ENCODE peak calls at places on chromosome 22, in six cellular contexts. One of them, this sample, is unnamed.

GRCh38 chr22:22210375-22210774 is 34.2 kb upstream of the VPREB1 start:
- DNase-seq in progenitor cell of endocrine pancreas: no peak
- DNase-seq in A673: no peak
- DNase-seq in neural crest cell: no peak
- DNase-seq in Caco-2: no peak
- DNase-seq in GM13977: peak; percentile 80
- DNase-seq in this sample: no peak

GRCh38 chr22:22855617-22856308 is 31.9 kb upstream of the IGLL5 start:
- DNase-seq in GM13977: peak; percentile 32
- DNase-seq in progenitor cell of endocrine pancreas: peak; percentile 36
- DNase-seq in A673: peak; percentile 45
- DNase-seq in Caco-2: peak; percentile 57
- DNase-seq in neural crest cell: peak; percentile 25
- DNase-seq in this sample: no peak

GRCh38 chr22:19604711-19605268 is 80.6 kb upstream of the CLDN5 start:
- DNase-seq in neural crest cell: no peak
- DNase-seq in A673: no peak
- DNase-seq in progenitor cell of endocrine pancreas: no peak
- DNase-seq in GM13977: no peak
- DNase-seq in Caco-2: no peak
- DNase-seq in this sample: no peak

GRCh38 chr22:41725510-41726110 is 26.3 kb downstream of the MEI1 start:
- DNase-seq in GM13977: no peak
- DNase-seq in progenitor cell of endocrine pancreas: no peak
- DNase-seq in Caco-2: peak; percentile 34
- DNase-seq in neural crest cell: no peak
- DNase-seq in A673: no peak
- DNase-seq in this sample: no peak

GRCh38 chr22:41535244-41535643 is 9.0 kb downstream of the POLR3H start:
- DNase-seq in A673: peak; percentile 40
- DNase-seq in GM13977: no peak
- DNase-seq in neural crest cell: no peak
- DNase-seq in Caco-2: peak; percentile 46
- DNase-seq in progenitor cell of endocrine pancreas: no peak
- DNase-seq in this sample: no peak

GRCh38 chr22:18021431-18021830 is 2.9 kb downstream of the MICAL3 start:
- DNase-seq in neural crest cell: no peak
- DNase-seq in A673: no peak
- DNase-seq in Caco-2: no peak
- DNase-seq in GM13977: no peak
- DNase-seq in progenitor cell of endocrine pancreas: no peak
- DNase-seq in this sample: no peak

GRCh38 chr22:30238661-30239420 is 7.7 kb downstream of the LIF start:
- DNase-seq in progenitor cell of endocrine pancreas: no peak
- DNase-seq in neural crest cell: no peak
- DNase-seq in Caco-2: peak; percentile 54
- DNase-seq in A673: no peak
- DNase-seq in GM13977: no peak
- DNase-seq in this sample: no peak

GRCh38 chr22:46798366-46799057 is 36.1 kb downstream of the TBC1D22A start:
- DNase-seq in A673: peak; percentile 84
- DNase-seq in neural crest cell: peak; percentile 90
- DNase-seq in progenitor cell of endocrine pancreas: peak; percentile 79
- DNase-seq in Caco-2: peak; percentile 86
- DNase-seq in GM13977: peak; percentile 84
- DNase-seq in this sample: peak; percentile 49

GRCh38 chr22:30000566-30000965 is 79.7 kb upstream of the HORMAD2 start:
- DNase-seq in Caco-2: no peak
- DNase-seq in A673: no peak
- DNase-seq in neural crest cell: no peak
- DNase-seq in GM13977: no peak
- DNase-seq in progenitor cell of endocrine pancreas: no peak
- DNase-seq in this sample: no peak

GRCh38 chr22:23837496-23837859 is 1.3 kb downstream of the DERL3 start:
- DNase-seq in GM13977: no peak
- DNase-seq in A673: no peak
- DNase-seq in neural crest cell: no peak
- DNase-seq in Caco-2: no peak
- DNase-seq in progenitor cell of endocrine pancreas: no peak
- DNase-seq in this sample: no peak

GRCh38 chr22:29842740-29843139 is 4.7 kb upstream of the ASCC2 start:
- DNase-seq in neural crest cell: no peak
- DNase-seq in Caco-2: peak; percentile 4
- DNase-seq in GM13977: no peak
- DNase-seq in A673: no peak
- DNase-seq in progenitor cell of endocrine pancreas: no peak
- DNase-seq in this sample: no peak

GRCh38 chr22:20546541-20546950 is 39.1 kb downstream of the MED15 start:
- DNase-seq in GM13977: no peak
- DNase-seq in Caco-2: peak; percentile 36
- DNase-seq in neural crest cell: no peak
- DNase-seq in progenitor cell of endocrine pancreas: no peak
- DNase-seq in A673: no peak
- DNase-seq in this sample: no peak

GRCh38 chr22:50076646-50077624 is 8.3 kb downstream of the MLC1 start:
- DNase-seq in Caco-2: no peak
- DNase-seq in progenitor cell of endocrine pancreas: no peak
- DNase-seq in A673: no peak
- DNase-seq in GM13977: no peak
- DNase-seq in neural crest cell: no peak
- DNase-seq in this sample: no peak

GRCh38 chr22:34414467-34415440 is 494.5 kb upstream of the LARGE1 start:
- DNase-seq in neural crest cell: peak; percentile 72
- DNase-seq in progenitor cell of endocrine pancreas: peak; percentile 73
- DNase-seq in GM13977: peak; percentile 25
- DNase-seq in A673: peak; percentile 68
- DNase-seq in Caco-2: peak; percentile 81
- DNase-seq in this sample: no peak

GRCh38 chr22:31248965-31249940 is 37.2 kb downstream of the LIMK2 start:
- DNase-seq in GM13977: no peak
- DNase-seq in neural crest cell: no peak
- DNase-seq in Caco-2: no peak
- DNase-seq in progenitor cell of endocrine pancreas: no peak
- DNase-seq in A673: no peak
- DNase-seq in this sample: no peak

GRCh38 chr22:41405588-41405987 is 23.8 kb downstream of the TEF start:
- DNase-seq in neural crest cell: no peak
- DNase-seq in progenitor cell of endocrine pancreas: no peak
- DNase-seq in A673: no peak
- DNase-seq in Caco-2: no peak
- DNase-seq in GM13977: peak; percentile 43
- DNase-seq in this sample: no peak

GRCh38 chr22:23822101-23822671 is 16.6 kb downstream of the DERL3 start:
- DNase-seq in progenitor cell of endocrine pancreas: no peak
- DNase-seq in Caco-2: no peak
- DNase-seq in A673: no peak
- DNase-seq in neural crest cell: no peak
- DNase-seq in GM13977: no peak
- DNase-seq in this sample: no peak

DNA sequence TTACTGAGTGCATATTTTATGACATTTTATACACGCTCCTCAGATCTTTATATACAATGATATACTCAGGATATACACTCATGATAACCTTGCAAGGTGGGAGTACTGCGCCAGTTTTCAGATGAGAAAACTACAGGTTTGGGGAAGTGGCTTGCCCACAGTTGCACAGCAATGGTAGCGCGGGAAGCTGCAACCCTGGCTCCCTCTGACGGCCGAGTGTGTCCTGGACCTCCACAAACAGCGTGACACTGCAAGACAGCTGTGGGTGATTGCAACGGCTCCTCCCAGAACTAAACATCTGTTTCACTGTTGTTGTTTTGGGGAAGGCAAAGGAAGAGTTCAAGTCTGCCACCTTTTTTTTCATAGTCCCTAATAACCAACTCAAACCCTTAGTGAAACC is 47.0 kb downstream of the PACSIN2 start:
- DNase-seq in A673: no peak
- DNase-seq in GM13977: no peak
- DNase-seq in neural crest cell: no peak
- DNase-seq in progenitor cell of endocrine pancreas: no peak
- DNase-seq in Caco-2: no peak
- DNase-seq in this sample: no peak
- TF ChIP-seq CTCF in A673: no peak
- TF ChIP-seq CTCF in GM13977: peak; percentile 59
- TF ChIP-seq CTCF in neural crest cell: no peak
- TF ChIP-seq CTCF in progenitor cell of endocrine pancreas: no peak
- TF ChIP-seq CTCF in Caco-2: no peak
- TF ChIP-seq CTCF in this sample: no peak

GRCh38 chr22:39666495-39666894 is 95.9 kb downstream of the CACNA1I start:
- DNase-seq in neural crest cell: no peak
- DNase-seq in GM13977: no peak
- DNase-seq in A673: no peak
- DNase-seq in Caco-2: no peak
- DNase-seq in progenitor cell of endocrine pancreas: no peak
- DNase-seq in this sample: no peak

GRCh38 chr22:39665661-39666431 is 95.3 kb downstream of the CACNA1I start:
- DNase-seq in A673: no peak
- DNase-seq in GM13977: no peak
- DNase-seq in neural crest cell: no peak
- DNase-seq in progenitor cell of endocrine pancreas: no peak
- DNase-seq in Caco-2: no peak
- DNase-seq in this sample: no peak

GRCh38 chr22:39663751-39664150 is 93.2 kb downstream of the CACNA1I start:
- DNase-seq in progenitor cell of endocrine pancreas: no peak
- DNase-seq in A673: no peak
- DNase-seq in neural crest cell: no peak
- DNase-seq in GM13977: no peak
- DNase-seq in Caco-2: no peak
- DNase-seq in this sample: no peak

GRCh38 chr22:39664485-39665200 is 94.1 kb downstream of the CACNA1I start:
- DNase-seq in A673: no peak
- DNase-seq in Caco-2: peak; percentile 68
- DNase-seq in GM13977: peak; percentile 70
- DNase-seq in progenitor cell of endocrine pancreas: peak; percentile 63
- DNase-seq in neural crest cell: peak; percentile 18
- DNase-seq in this sample: no peak

GRCh38 chr22:39665229-39665628 is 94.7 kb downstream of the CACNA1I start:
- DNase-seq in A673: no peak
- DNase-seq in progenitor cell of endocrine pancreas: no peak
- DNase-seq in GM13977: no peak
- DNase-seq in neural crest cell: no peak
- DNase-seq in Caco-2: no peak
- DNase-seq in this sample: no peak
- TF ChIP-seq CTCF in A673: no peak
- TF ChIP-seq CTCF in progenitor cell of endocrine pancreas: no peak
- TF ChIP-seq CTCF in GM13977: no peak
- TF ChIP-seq CTCF in neural crest cell: no peak
- TF ChIP-seq CTCF in Caco-2: no peak
- TF ChIP-seq CTCF in this sample: no peak

DNA sequence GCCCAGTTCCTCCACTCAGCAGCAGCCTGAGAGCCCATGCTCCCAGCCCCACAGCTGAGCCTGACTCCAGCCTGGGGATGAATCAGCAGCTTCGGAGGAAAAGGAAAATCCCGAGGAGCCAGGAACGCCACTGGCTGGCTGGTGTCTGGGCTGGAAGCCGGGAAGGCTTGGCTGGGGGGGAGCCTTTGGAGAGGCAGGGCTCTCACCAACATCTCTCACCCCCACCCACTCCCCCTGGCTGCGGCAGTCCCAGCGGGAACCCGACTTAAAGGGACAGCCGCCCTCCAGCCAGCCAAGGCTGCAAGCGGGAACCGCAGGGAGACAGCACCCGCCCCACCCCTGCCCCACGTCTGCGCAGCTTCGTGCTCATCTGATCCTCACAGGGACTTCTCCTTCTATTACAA is 28.4 kb downstream of the KIAA0930 start:
- DNase-seq in GM13977: no peak
- DNase-seq in progenitor cell of endocrine pancreas: no peak
- DNase-seq in neural crest cell: no peak
- DNase-seq in Caco-2: no peak
- DNase-seq in A673: peak; percentile 75
- DNase-seq in this sample: no peak
- TF ChIP-seq CTCF in GM13977: no peak
- TF ChIP-seq CTCF in progenitor cell of endocrine pancreas: no peak
- TF ChIP-seq CTCF in neural crest cell: no peak
- TF ChIP-seq CTCF in Caco-2: no peak
- TF ChIP-seq CTCF in A673: no peak
- TF ChIP-seq CTCF in this sample: no peak

GRCh38 chr22:26438006-26438405 is 8.9 kb downstream of the ASPHD2 start:
- DNase-seq in A673: no peak
- DNase-seq in Caco-2: no peak
- DNase-seq in progenitor cell of endocrine pancreas: no peak
- DNase-seq in GM13977: no peak
- DNase-seq in neural crest cell: no peak
- DNase-seq in this sample: no peak

GRCh38 chr22:26439559-26439958 is 10.5 kb downstream of the ASPHD2 start:
- DNase-seq in A673: no peak
- DNase-seq in progenitor cell of endocrine pancreas: no peak
- DNase-seq in GM13977: no peak
- DNase-seq in neural crest cell: no peak
- DNase-seq in Caco-2: no peak
- DNase-seq in this sample: no peak

GRCh38 chr22:26435327-26436093 is 6.5 kb downstream of the ASPHD2 start:
- DNase-seq in GM13977: no peak
- DNase-seq in Caco-2: no peak
- DNase-seq in A673: no peak
- DNase-seq in progenitor cell of endocrine pancreas: no peak
- DNase-seq in neural crest cell: no peak
- DNase-seq in this sample: no peak

GRCh38 chr22:26433805-26434204 is 4.7 kb downstream of the ASPHD2 start:
- DNase-seq in neural crest cell: no peak
- DNase-seq in progenitor cell of endocrine pancreas: no peak
- DNase-seq in GM13977: no peak
- DNase-seq in A673: no peak
- DNase-seq in Caco-2: no peak
- DNase-seq in this sample: no peak

DNA sequence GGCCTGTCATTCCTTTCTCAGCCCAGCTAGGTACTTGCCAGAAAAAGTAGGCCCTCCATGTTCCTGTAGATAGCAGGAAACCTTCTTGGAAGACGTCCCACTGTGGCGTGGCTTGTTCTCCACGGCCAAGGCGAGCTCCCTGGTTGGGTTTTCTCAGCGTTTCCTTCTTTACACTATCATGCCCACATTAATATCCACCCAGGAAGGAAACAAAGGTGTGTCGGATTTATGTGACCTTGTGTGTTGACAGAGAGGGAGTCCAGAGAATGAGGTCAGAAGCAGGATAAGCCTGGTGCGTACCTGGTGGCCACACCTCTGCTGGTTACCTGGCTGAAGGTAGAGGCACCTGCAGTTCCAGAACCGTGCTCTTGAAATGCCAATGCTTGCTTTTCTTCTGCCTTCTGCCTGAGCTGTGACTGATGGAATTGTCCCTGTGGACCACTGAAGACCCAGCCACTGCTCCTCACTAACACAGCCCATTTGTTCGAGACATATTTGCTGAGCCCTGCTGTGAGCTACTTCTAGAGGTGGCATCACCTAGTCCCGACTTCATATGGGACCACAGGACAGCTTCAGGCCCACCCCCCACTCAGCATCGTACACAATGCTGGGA is 7.9 kb downstream of the ASPHD2 start:
- DNase-seq in Caco-2: no peak
- DNase-seq in A673: no peak
- DNase-seq in progenitor cell of endocrine pancreas: no peak
- DNase-seq in GM13977: no peak
- DNase-seq in neural crest cell: no peak
- DNase-seq in this sample: no peak
- TF ChIP-seq CTCF in Caco-2: no peak
- TF ChIP-seq CTCF in A673: no peak
- TF ChIP-seq CTCF in progenitor cell of endocrine pancreas: no peak
- TF ChIP-seq CTCF in GM13977: no peak
- TF ChIP-seq CTCF in neural crest cell: no peak
- TF ChIP-seq CTCF in this sample: no peak

This sample was measured in D721Med.